ENCODE peak calls at places on chromosomes 1 and 21, in five cellular contexts. N is astrocyte of the cerebellum; W is OCI-LY7; L is naive thymus-derived CD4-positive, alpha-beta T cell; H is CD4-positive, CD25-positive, alpha-beta regulatory T cell. Z is an unnamed sample.

GRCh38 chr1:179169616-179170467 is 59.6 kb downstream of the ABL2 start:
- DNase-seq in N (peak), W (no peak), L (no peak), H (no peak), Z (no peak)

GRCh38 chr1:165235777-165236285 is 120.7 kb downstream of the LMX1A start:
- DNase-seq in N (no peak), W (no peak), L (no peak), H (no peak), Z (no peak)

GRCh38 chr1:207261971-207262370 is 59.5 kb upstream of the CD55 start:
- DNase-seq in N (no peak), W (no peak), L (no peak), H (no peak), Z (no peak)

GRCh38 chr1:204343247-204343646 is 16.5 kb downstream of the PLEKHA6 start:
- DNase-seq in N (no peak), W (no peak), L (no peak), H (no peak), Z (no peak)

GRCh38 chr1:32769524-32770220 is 47.5 kb downstream of the YARS1 start:
- DNase-seq in N (no peak), W (no peak), L (no peak), H (no peak), Z (no peak)

GRCh38 chr1:118989878-118990378 is 1.8 kb upstream of the TBX15 start:
- DNase-seq in N (no peak), W (no peak), L (no peak), H (no peak), Z (no peak)

GRCh38 chr1:96688737-96689136 is 32.8 kb upstream of the PTBP2 start:
- DNase-seq in N (no peak), W (no peak), L (no peak), H (no peak), Z (no peak)

GRCh38 chr1:26072305-26072704 is 4.9 kb upstream of the TRIM63 start:
- DNase-seq in N (no peak), W (no peak), L (no peak), H (no peak), Z (no peak)

GRCh38 chr1:79646885-79647284 is 640.4 kb upstream of the ADGRL4 start:
- DNase-seq in N (no peak), W (no peak), L (no peak), H (no peak), Z (no peak)

GRCh38 chr1:54850082-54850730 is 36.8 kb downstream of the DHCR24 start:
- DNase-seq in N (no peak), W (no peak), L (no peak), H (no peak), Z (no peak)

GRCh38 chr1:80083892-80084291 is 1077.4 kb upstream of the ADGRL4 start:
- DNase-seq in N (no peak), W (no peak), L (no peak), H (no peak), Z (no peak)

GRCh38 chr1:1775364-1776226 is 2.7 kb downstream of the NADK start:
- DNase-seq in N (no peak), W (peak), L (no peak), H (no peak), Z (no peak)

GRCh38 chr1:55584521-55585401 is 369.6 kb upstream of the USP24 start:
- DNase-seq in N (peak), W (no peak), L (no peak), H (no peak), Z (no peak)

GRCh38 chr1:1921459-1921862 is 2.4 kb upstream of the TMEM52 start:
- DNase-seq in N (no peak), W (no peak), L (no peak), H (no peak), Z (no peak)

GRCh38 chr1:67458663-67459062 is 28.5 kb upstream of the SERBP1 start:
- DNase-seq in N (no peak), W (no peak), L (no peak), H (no peak), Z (no peak)

GRCh38 chr1:9824702-9825089 is 931 bp upstream of the CLSTN1 start:
- DNase-seq in N (no peak), W (no peak), L (no peak), H (no peak), Z (no peak)

GRCh38 chr1:3885611-3886010 is 14.5 kb downstream of the C1orf174 start:
- DNase-seq in N (no peak), W (no peak), L (no peak), H (no peak), Z (no peak)

GRCh38 chr1:224080082-224080774 is 33.7 kb upstream of the FBXO28 start:
- DNase-seq in N (no peak), W (no peak), L (no peak), H (no peak), Z (no peak)

GRCh38 chr1:163307479-163308171 is 14.1 kb upstream of the NUF2 start:
- DNase-seq in N (peak), W (no peak), L (no peak), H (no peak), Z (no peak)

GRCh38 chr1:164771001-164771550 is 212.1 kb downstream of the PBX1 start:
- DNase-seq in N (no peak), W (no peak), L (no peak), H (no peak), Z (no peak)

GRCh38 chr1:54328117-54328636 is 78.0 kb downstream of the SSBP3 start:
- DNase-seq in N (no peak), W (no peak), L (no peak), H (no peak), Z (no peak)

GRCh38 chr1:39381839-39382238 is 109.6 kb upstream of the BMP8A start:
- DNase-seq in N (no peak), W (no peak), L (no peak), H (no peak), Z (no peak)

GRCh38 chr1:95012389-95012788 is 60.4 kb downstream of the ALG14 start:
- DNase-seq in N (peak), W (no peak), L (no peak), H (no peak), Z (no peak)

GRCh38 chr1:10449731-10450130 is at the start of gene CORT:
- DNase-seq in N (no peak), W (no peak), L (no peak), H (no peak), Z (no peak)

GRCh38 chr1:85652327-85652726 is 55.9 kb downstream of the ZNHIT6 start:
- DNase-seq in N (no peak), W (no peak), L (no peak), H (no peak), Z (no peak)

GRCh38 chr1:24070821-24071393 is 41.0 kb downstream of the MYOM3 start:
- DNase-seq in N (peak), W (peak), L (peak), H (peak), Z (peak)

GRCh38 chr1:25799758-25800537 is at the start of gene SELENON:
- DNase-seq in N (no peak), W (peak), L (peak), H (peak), Z (no peak)

GRCh38 chr1:16420719-16421118 is 16.5 kb downstream of the SPATA21 start:
- DNase-seq in N (no peak), W (peak), L (no peak), H (peak), Z (no peak)

GRCh38 chr21:46092026-46092764 is 5.7 kb upstream of the COL6A2 start:
- DNase-seq in N (peak), W (no peak), L (peak), H (no peak), Z (no peak)

GRCh38 chr1:36656271-36656670 is 173.6 kb upstream of the CSF3R start:
- DNase-seq in N (no peak), W (no peak), L (no peak), H (no peak), Z (no peak)

GRCh38 chr1:218242171-218242570 is 42.9 kb upstream of the RRP15 start:
- DNase-seq in N (no peak), W (no peak), L (no peak), H (no peak), Z (no peak)

GRCh38 chr1:116497660-116498059 is 73.2 kb downstream of the CD58 start:
- DNase-seq in N (no peak), W (no peak), L (no peak), H (no peak), Z (no peak)

GRCh38 chr1:37171651-37172050 is 137.3 kb upstream of the GRIK3 start:
- DNase-seq in N (no peak), W (no peak), L (no peak), H (no peak), Z (no peak)

GRCh38 chr1:12595839-12596821 is 21.9 kb downstream of the DHRS3 start:
- DNase-seq in N (peak), W (no peak), L (peak), H (no peak), Z (no peak)

GRCh38 chr1:89908294-89908992 is 86.5 kb upstream of the ZNF326 start:
- DNase-seq in N (no peak), W (no peak), L (no peak), H (no peak), Z (no peak)
- H3K4me3 ChIP-seq in N (no peak), W (no peak), L (no peak), H (no peak), Z (peak)

DNA sequence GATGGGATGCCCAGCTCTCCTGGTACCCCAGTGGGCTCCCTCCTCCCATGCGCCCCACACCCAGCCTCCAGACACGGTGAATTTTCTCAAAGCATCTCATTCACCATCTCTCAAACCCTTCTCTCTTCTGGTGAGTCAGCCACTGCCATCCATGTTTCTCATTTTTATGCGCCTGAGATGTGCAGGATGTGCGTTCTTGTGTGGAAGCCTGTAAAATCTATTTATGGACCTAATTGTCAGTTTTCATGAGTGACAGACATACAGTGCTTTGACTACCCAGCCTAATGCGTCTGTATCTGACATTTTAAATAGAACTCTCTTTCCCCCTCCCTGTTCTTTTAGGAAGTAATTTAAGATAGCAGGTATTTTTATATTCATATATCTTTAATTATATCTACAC is 158.8 kb downstream of the DAB1 start:
- DNase-seq in N (no peak), W (no peak), L (no peak), H (no peak), Z (no peak)
- H3K4me3 ChIP-seq in N (no peak), W (no peak), L (no peak), H (no peak), Z (no peak)

GRCh38 chr1:63773496-63773814 is 362 bp upstream of the ROR1 start:
- DNase-seq in N (no peak), W (no peak), L (no peak), H (no peak), Z (no peak)

GRCh38 chr1:63774617-63775417 is 1.0 kb downstream of the ROR1 start:
- DNase-seq in N (no peak), W (peak), L (no peak), H (no peak), Z (no peak)

GRCh38 chr1:63772201-63772600 is 1.6 kb upstream of the ROR1 start:
- DNase-seq in N (no peak), W (no peak), L (no peak), H (no peak), Z (no peak)

GRCh38 chr1:63773815-63774616 is at the start of gene ROR1:
- DNase-seq in N (peak), W (peak), L (peak), H (no peak), Z (no peak)

GRCh38 chr1:63772876-63773275 is 941 bp upstream of the ROR1 start:
- DNase-seq in N (no peak), W (peak), L (no peak), H (no peak), Z (no peak)
- H3K4me3 ChIP-seq in N (no peak), W (no peak), L (no peak), H (no peak), Z (peak)

GRCh38 chr21:43903451-43904091 is 38.5 kb downstream of the AGPAT3 start:
- DNase-seq in N (no peak), W (no peak), L (no peak), H (no peak), Z (no peak)
- H3K4me3 ChIP-seq in N (no peak), W (no peak), L (no peak), H (no peak), Z (no peak)

DNA sequence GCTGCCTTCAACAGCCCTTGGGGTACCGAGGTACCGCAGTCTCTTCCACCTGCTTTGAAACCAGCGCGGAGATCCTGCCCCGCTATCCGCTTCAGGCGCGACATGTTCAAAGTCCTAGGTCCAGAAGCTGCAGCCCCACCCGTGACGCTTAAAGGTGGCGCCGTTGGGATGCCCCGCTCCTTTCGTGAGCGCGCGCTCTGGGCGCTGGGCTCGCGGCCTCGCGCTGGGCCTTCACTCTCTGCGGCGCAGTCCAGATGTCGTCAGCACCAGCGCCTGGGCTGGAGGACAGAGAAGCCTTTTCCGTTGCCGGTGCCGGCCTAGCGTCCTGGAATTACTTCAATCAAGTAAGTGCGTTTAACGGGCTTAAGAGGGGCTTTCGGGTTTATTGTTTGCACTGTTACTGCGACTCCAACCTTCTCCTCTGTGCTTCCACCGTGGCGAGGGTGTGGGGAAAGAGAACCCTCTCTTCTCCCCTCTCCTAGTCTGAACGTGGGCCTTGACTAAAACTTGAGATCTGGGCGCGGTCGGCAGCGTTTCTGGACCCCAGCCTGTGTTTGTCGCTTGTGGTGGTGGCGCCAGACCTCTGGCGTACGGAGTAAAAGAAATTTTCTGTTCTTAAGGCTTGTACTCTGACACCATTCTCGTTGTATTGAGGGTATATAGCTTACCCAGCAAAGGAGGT is at the start of gene LRRC40:
- DNase-seq in N (peak), W (peak), L (peak), H (peak), Z (peak)
- H3K4me3 ChIP-seq in N (peak), W (peak), L (peak), H (peak), Z (peak)

GRCh38 chr1:150259217-150259616 is 1.6 kb downstream of the CA14 start:
- DNase-seq in N (no peak), W (no peak), L (no peak), H (no peak), Z (no peak)
- H3K4me3 ChIP-seq in N (no peak), W (no peak), L (no peak), H (no peak), Z (no peak)

DNA sequence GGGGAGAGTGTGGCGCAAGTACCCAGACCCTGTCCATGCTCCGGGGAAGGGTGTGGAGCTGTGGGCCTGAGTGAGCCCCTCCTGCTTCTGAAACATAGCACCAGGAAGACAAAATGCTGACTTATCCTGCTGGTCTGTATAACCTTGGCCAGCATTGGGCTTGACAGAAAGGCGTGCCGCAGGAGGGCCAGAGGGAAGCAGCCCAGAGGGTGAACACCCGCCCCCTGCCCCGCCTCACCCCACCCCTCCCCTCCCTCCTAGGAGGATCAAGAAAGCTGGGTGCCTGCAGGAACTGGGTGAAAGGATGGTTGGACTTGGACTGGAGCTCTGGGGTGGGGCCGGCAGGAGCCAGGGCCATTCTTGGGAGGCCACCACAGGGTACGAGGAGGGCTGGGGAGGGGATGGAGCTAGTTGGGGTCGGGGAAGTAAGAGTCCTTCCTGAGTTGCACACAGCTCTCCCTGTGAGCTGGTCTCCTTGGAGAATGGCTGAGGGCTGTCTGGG is 27.1 kb downstream of the PTPRF start:
- DNase-seq in N (no peak), W (no peak), L (no peak), H (no peak), Z (no peak)
- H3K4me3 ChIP-seq in N (no peak), W (no peak), L (no peak), H (no peak), Z (no peak)

GRCh38 chr1:47478090-47478489 is 40.2 kb downstream of the FOXD2 start:
- DNase-seq in N (no peak), W (no peak), L (no peak), H (no peak), Z (no peak)
- H3K4me3 ChIP-seq in N (no peak), W (no peak), L (no peak), H (no peak), Z (no peak)

GRCh38 chr1:153542956-153543737 is 2.4 kb upstream of the S100A5 start:
- DNase-seq in N (no peak), W (no peak), L (no peak), H (no peak), Z (no peak)
- H3K4me3 ChIP-seq in N (no peak), W (no peak), L (peak), H (peak), Z (no peak)

GRCh38 chr1:41615316-41615715 is 130.8 kb upstream of the EDN2 start:
- DNase-seq in N (no peak), W (no peak), L (no peak), H (no peak), Z (no peak)

GRCh38 chr1:41616563-41616962 is 132.1 kb upstream of the EDN2 start:
- DNase-seq in N (no peak), W (no peak), L (no peak), H (no peak), Z (no peak)

GRCh38 chr1:41613646-41614592 is 129.4 kb upstream of the EDN2 start:
- DNase-seq in N (no peak), W (no peak), L (no peak), H (no peak), Z (peak)

GRCh38 chr1:41615981-41616380 is 131.5 kb upstream of the EDN2 start:
- DNase-seq in N (no peak), W (no peak), L (no peak), H (no peak), Z (no peak)

GRCh38 chr1:41614818-41615217 is 130.3 kb upstream of the EDN2 start:
- DNase-seq in N (no peak), W (no peak), L (no peak), H (no peak), Z (no peak)
- H3K4me3 ChIP-seq in N (no peak), W (no peak), L (no peak), H (no peak), Z (no peak)

Z was measured in SK-N-MC.